ENCODE peak calls at places on chromosome 17, in seven cellular contexts. X is NCI-H446; D is stimulated activated CD4-positive, alpha-beta T cell treated with anti-CD3 and anti-CD28 coated beads, Interleukin-4, amount 100 ng/mL, for 4 hours; V is hypothalamus; S is activated naive CD8-positive, alpha-beta T cell treated with anti-CD3 and anti-CD28 coated beads, Interleukin-2, amount 50 U/mL, for 16 hours; H is GM23248; Z is NK-92 treated with Interleukin-12 subunit alpha and Interleukin-12 subunit beta, amount 100 ng/mL, for 24 hours. J is an unnamed sample.

GRCh38 chr17:6070895-6071511 is 824 bp downstream of the WSCD1 start:
- DNase-seq in X (peak), S (no peak), Z (no peak), V (peak), D (no peak), H (no peak), J (peak)

GRCh38 chr17:73482674-73483293 is 161.5 kb downstream of the SDK2 start:
- DNase-seq in X (no peak), Z (no peak), S (no peak), V (no peak), H (no peak), D (no peak), J (no peak)

GRCh38 chr17:2701996-2702741 is 9.4 kb downstream of the CLUH start:
- DNase-seq in S (no peak), V (no peak), Z (no peak), X (no peak), H (no peak), D (no peak), J (no peak)

GRCh38 chr17:66712453-66712852 is 122.5 kb upstream of the CACNG5 start:
- DNase-seq in V (no peak), S (no peak), H (no peak), D (no peak), X (no peak), Z (no peak), J (no peak)

GRCh38 chr17:73650147-73650546 is 5.9 kb upstream of the SDK2 start:
- DNase-seq in H (no peak), V (no peak), D (no peak), S (no peak), X (peak), Z (peak), J (no peak)

GRCh38 chr17:77901476-77901875 is 57.0 kb upstream of the TNRC6C start:
- DNase-seq in H (no peak), X (no peak), S (no peak), D (no peak), Z (no peak), V (no peak), J (no peak)

GRCh38 chr17:10316986-10317834 is 55.6 kb downstream of the MYH13 start:
- DNase-seq in H (peak), D (no peak), X (peak), V (no peak), Z (peak), S (peak), J (peak)

GRCh38 chr17:31466096-31466495 is 74.6 kb downstream of the RAB11FIP4 start:
- DNase-seq in D (no peak), X (no peak), S (no peak), V (no peak), H (no peak), Z (no peak), J (no peak)

GRCh38 chr17:58279736-58280479 is 827 bp downstream of the MPO start:
- DNase-seq in D (no peak), S (no peak), V (no peak), X (no peak), H (no peak), Z (no peak), J (no peak)

GRCh38 chr17:50779747-50780363 is 12.5 kb upstream of the ANKRD40CL start:
- DNase-seq in Z (no peak), X (no peak), D (no peak), V (no peak), S (no peak), H (no peak), J (no peak)

GRCh38 chr17:57211543-57211942 is 44.8 kb upstream of the MSI2 start:
- DNase-seq in D (no peak), X (no peak), S (no peak), V (no peak), Z (no peak), H (peak), J (peak)

GRCh38 chr17:32497431-32498205 is 10.8 kb downstream of the CDK5R1 start:
- DNase-seq in H (peak), Z (no peak), D (no peak), X (no peak), V (no peak), S (no peak), J (peak)

GRCh38 chr17:49433000-49433694 is 18.5 kb upstream of the PHB1 start:
- DNase-seq in S (no peak), D (no peak), X (no peak), Z (no peak), V (no peak), H (no peak), J (no peak)

GRCh38 chr17:77479817-77480508 is 339.2 kb downstream of the SEC14L1 start:
- DNase-seq in V (no peak), D (no peak), Z (no peak), X (no peak), H (no peak), S (no peak), J (peak)